ENCODE peak calls at places on chromosomes 7 and 10, in four cellular contexts. U, X, I and L are unnamed samples. For H3K4me1, the result is how much of the 10 kb centered on the place peaks cover.

GRCh38 chr7:52100-52499 is 140.3 kb upstream of the FAM20C start:
- DNase-seq in U (no peak), X (no peak), I (no peak), L (no peak)

GRCh38 chr7:1397491-1398327 is 61.6 kb downstream of the MICALL2 start:
- DNase-seq in U (no peak), X (no peak), I (no peak), L (no peak)

GRCh38 chr10:125283191-125283590 is 122.8 kb upstream of the CTBP2 start:
- DNase-seq in U (no peak), X (no peak), I (no peak), L (no peak)

GRCh38 chr10:118259288-118259906 is 82.7 kb downstream of the FAM204A start:
- DNase-seq in U (no peak), X (no peak), I (peak), L (peak)

GRCh38 chr7:98021588-98022351 is 31.8 kb upstream of the OCM2 start:
- DNase-seq in U (peak), X (peak), I (peak), L (peak)

GRCh38 chr7:80307251-80307856 is 172.7 kb downstream of the GNAI1 start:
- DNase-seq in U (no peak), X (no peak), I (no peak), L (no peak)

GRCh38 chr7:151012921-151013347 is 11.4 kb downstream of the ATG9B start:
- DNase-seq in U (peak), X (no peak), I (no peak), L (peak)

GRCh38 chr10:122515022-122515424 is 45.5 kb upstream of the DMBT1 start:
- DNase-seq in U (no peak), X (no peak), I (no peak), L (no peak)

GRCh38 chr7:1664711-1665591 is 5.1 kb upstream of the ELFN1 start:
- DNase-seq in U (peak), X (peak), I (peak), L (peak)

GRCh38 chr7:128794020-128794419 is 2.3 kb downstream of the CCDC136 start:
- DNase-seq in U (no peak), X (no peak), I (no peak), L (no peak)

GRCh38 chr10:126063353-126063791 is 167.0 kb downstream of the FANK1 start:
- DNase-seq in U (no peak), X (no peak), I (no peak), L (no peak)

GRCh38 chr10:130009228-130009627 is 45.2 kb upstream of the EBF3 start:
- DNase-seq in U (no peak), X (no peak), I (no peak), L (no peak)

GRCh38 chr7:16563281-16564022 is 36.8 kb downstream of the LRRC72 start:
- DNase-seq in U (no peak), X (no peak), I (no peak), L (no peak)

GRCh38 chr7:148110097-148110868 is 480.3 kb upstream of the C7orf33 start:
- DNase-seq in U (no peak), X (no peak), I (peak), L (peak)

GRCh38 chr7:70071786-70072185 is 473.5 kb downstream of the AUTS2 start:
- DNase-seq in U (no peak), X (no peak), I (no peak), L (no peak)
- H3K4me1 ChIP-seq in U (under half), X (under half), I (under half), L (under half)

GRCh38 chr7:42093361-42093905 is 143.6 kb downstream of the GLI3 start:
- DNase-seq in U (no peak), X (no peak), I (no peak), L (no peak)

GRCh38 chr7:42090056-42090455 is 147.0 kb downstream of the GLI3 start:
- DNase-seq in U (no peak), X (no peak), I (no peak), L (no peak)

GRCh38 chr7:42090806-42091205 is 146.2 kb downstream of the GLI3 start:
- DNase-seq in U (no peak), X (no peak), I (no peak), L (no peak)

GRCh38 chr7:42087616-42088015 is 149.4 kb downstream of the GLI3 start:
- DNase-seq in U (no peak), X (no peak), I (no peak), L (no peak)

GRCh38 chr7:42091461-42092229 is 145.4 kb downstream of the GLI3 start:
- DNase-seq in U (no peak), X (no peak), I (peak), L (no peak)
- H3K27ac ChIP-seq in U (peak), X (no peak), I (no peak), L (no peak)

GRCh38 chr7:102287465-102288146 is 938 bp downstream of the SH2B2 start:
- DNase-seq in U (peak), X (peak), I (peak), L (peak)

GRCh38 chr7:102287082-102287464 is 405 bp downstream of the SH2B2 start:
- DNase-seq in U (no peak), X (no peak), I (no peak), L (peak)

GRCh38 chr7:102291056-102291915 is 4.6 kb downstream of the SH2B2 start:
- DNase-seq in U (no peak), X (no peak), I (no peak), L (no peak)

GRCh38 chr7:102288285-102288930 is 1.7 kb downstream of the SH2B2 start:
- DNase-seq in U (no peak), X (no peak), I (no peak), L (no peak)

GRCh38 chr7:102289051-102289450 is 2.4 kb downstream of the SH2B2 start:
- DNase-seq in U (no peak), X (no peak), I (no peak), L (no peak)
- TF ChIP-seq POLR2A in U (no peak), X (no peak), I (no peak), L (no peak)

GRCh38 chr10:58981051-58981450 is 195.4 kb upstream of the PHYHIPL start:
- DNase-seq in U (no peak), X (no peak), I (no peak), L (no peak)

GRCh38 chr10:58979713-58980112 is 196.7 kb upstream of the PHYHIPL start:
- DNase-seq in U (no peak), X (no peak), I (no peak), L (no peak)

GRCh38 chr10:58982470-58983239 is 193.8 kb upstream of the PHYHIPL start:
- DNase-seq in U (no peak), X (no peak), I (no peak), L (no peak)

GRCh38 chr10:58985216-58985615 is 191.2 kb upstream of the PHYHIPL start:
- DNase-seq in U (no peak), X (no peak), I (no peak), L (no peak)

GRCh38 chr10:58981846-58982245 is 194.6 kb upstream of the PHYHIPL start:
- DNase-seq in U (no peak), X (no peak), I (no peak), L (no peak)
- H3K4me1 ChIP-seq in U (under half), X (under half), I (under half), L (under half)

DNA sequence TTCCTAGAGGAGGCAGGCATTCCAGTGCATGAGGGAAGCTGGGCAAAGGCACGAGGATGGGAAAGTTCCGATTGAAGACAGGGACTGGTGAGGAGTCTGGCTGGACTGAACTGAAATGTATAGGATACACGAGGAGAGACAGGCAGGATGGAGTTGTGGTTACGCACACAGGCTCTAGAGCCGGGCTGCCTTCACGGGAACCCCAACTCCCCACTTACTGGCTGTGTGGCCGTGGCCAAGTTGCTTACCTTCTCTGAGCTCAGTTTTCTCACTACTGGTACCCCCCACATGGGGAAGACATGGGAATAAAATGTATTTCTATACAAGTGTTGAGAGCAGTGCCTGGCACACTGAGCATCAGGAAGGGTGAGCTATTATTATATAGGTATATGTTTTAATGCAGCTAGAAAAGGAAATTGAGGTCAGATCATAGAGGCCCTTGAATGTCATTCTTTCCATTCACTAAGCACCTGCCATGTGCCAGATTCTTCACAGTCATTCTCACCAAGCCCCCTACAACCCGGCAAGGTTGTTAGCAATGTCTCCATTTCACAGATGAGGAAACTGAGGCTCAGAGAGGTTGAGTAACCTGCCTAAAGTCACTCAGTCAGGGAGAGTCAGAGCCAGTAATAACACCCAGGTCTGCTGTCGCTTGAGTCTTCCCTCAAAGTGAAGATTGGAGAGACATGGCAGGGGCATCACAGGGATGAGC is 9.7 kb downstream of the CHST3 start:
- DNase-seq in U (no peak), X (no peak), I (no peak), L (no peak)
- H3K27ac ChIP-seq in U (peak), X (peak), I (peak), L (peak)

GRCh38 chr7:130945411-130945811 is 211.4 kb upstream of the KLF14 start:
- DNase-seq in U (no peak), X (no peak), I (no peak), L (no peak)
- TF ChIP-seq POLR2A in U (no peak), X (no peak), I (no peak), L (no peak)

GRCh38 chr7:134854816-134855215 is 75.4 kb downstream of the CALD1 start:
- DNase-seq in U (no peak), X (no peak), I (no peak), L (no peak)

GRCh38 chr7:134856692-134857091 is 77.3 kb downstream of the CALD1 start:
- DNase-seq in U (no peak), X (no peak), I (no peak), L (no peak)

GRCh38 chr7:134857958-134858357 is 78.5 kb downstream of the CALD1 start:
- DNase-seq in U (no peak), X (no peak), I (no peak), L (no peak)

GRCh38 chr7:134855467-134855866 is 76.0 kb downstream of the CALD1 start:
- DNase-seq in U (no peak), X (no peak), I (no peak), L (no peak)

GRCh38 chr7:134856141-134856540 is 76.7 kb downstream of the CALD1 start:
- DNase-seq in U (no peak), X (no peak), I (no peak), L (no peak)
- H3K4me1 ChIP-seq in U (half or more), X (under half), I (under half), L (under half)

GRCh38 chr10:110777017-110777416 is 94.7 kb upstream of the PDCD4 start:
- DNase-seq in U (no peak), X (no peak), I (no peak), L (no peak)

GRCh38 chr10:110774069-110775021 is 97.4 kb upstream of the PDCD4 start:
- DNase-seq in U (no peak), X (no peak), I (no peak), L (no peak)

GRCh38 chr10:110773693-110774068 is 98.0 kb upstream of the PDCD4 start:
- DNase-seq in U (no peak), X (no peak), I (no peak), L (no peak)

GRCh38 chr10:110775022-110775379 is 96.7 kb upstream of the PDCD4 start:
- DNase-seq in U (no peak), X (no peak), I (no peak), L (no peak)

DNA sequence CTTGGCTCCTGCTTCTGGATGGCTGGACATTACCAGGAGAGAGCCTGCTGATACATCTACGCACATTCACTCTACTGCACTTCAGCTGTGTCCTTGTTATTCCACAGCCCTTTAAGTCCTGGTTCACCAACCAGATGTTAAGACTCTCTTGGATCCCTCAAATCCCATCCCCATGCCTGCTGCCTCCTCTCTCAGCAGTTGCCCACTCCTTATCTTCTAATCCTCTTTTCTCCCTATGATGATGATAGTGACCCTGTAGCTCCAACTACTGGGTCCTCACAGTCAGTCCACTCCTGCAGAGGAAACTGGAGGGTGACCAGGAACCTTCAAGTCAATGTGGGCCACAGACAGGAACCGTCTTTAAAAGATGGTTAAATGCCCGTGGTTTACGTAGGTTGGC is 96.3 kb upstream of the PDCD4 start:
- DNase-seq in U (no peak), X (no peak), I (no peak), L (no peak)
- H3K27ac ChIP-seq in U (no peak), X (peak), I (no peak), L (no peak)